ENCODE peak calls at places on chromosomes 3 and 15, in nine cellular contexts. One of them, this sample, is unnamed. For H3K4me1 and H3K36me3, the result is how much of the 10 kb centered on the place peaks cover.

GRCh38 chr15:100779331-100780207 is 100.1 kb upstream of the ALDH1A3 start:
- DNase-seq in ovary: no peak
- DNase-seq in Peyer's patch: peak
- DNase-seq in GM23248: no peak
- DNase-seq in adrenal gland: no peak
- DNase-seq in hepatocyte: no peak
- DNase-seq in tibial artery: peak
- DNase-seq in BE2C: no peak
- DNase-seq in CD8-positive, alpha-beta memory T cell: peak
- DNase-seq in this sample: no peak

GRCh38 chr15:69161878-69162213 is 1.4 kb downstream of the GLCE start:
- DNase-seq in BE2C: no peak
- DNase-seq in ovary: no peak
- DNase-seq in GM23248: no peak
- DNase-seq in hepatocyte: no peak
- DNase-seq in tibial artery: no peak
- DNase-seq in CD8-positive, alpha-beta memory T cell: no peak
- DNase-seq in Peyer's patch: no peak
- DNase-seq in adrenal gland: no peak
- DNase-seq in this sample: peak

GRCh38 chr3:123071146-123071545 is 4.3 kb downstream of the PDIA5 start:
- DNase-seq in CD8-positive, alpha-beta memory T cell: no peak
- DNase-seq in adrenal gland: peak
- DNase-seq in Peyer's patch: no peak
- DNase-seq in hepatocyte: peak
- DNase-seq in BE2C: peak
- DNase-seq in tibial artery: no peak
- DNase-seq in GM23248: peak
- DNase-seq in ovary: no peak
- DNase-seq in this sample: peak

GRCh38 chr3:59551834-59552233 is 502.0 kb upstream of the CFAP20DC start:
- DNase-seq in adrenal gland: no peak
- DNase-seq in GM23248: no peak
- DNase-seq in Peyer's patch: no peak
- DNase-seq in BE2C: no peak
- DNase-seq in CD8-positive, alpha-beta memory T cell: no peak
- DNase-seq in ovary: no peak
- DNase-seq in tibial artery: no peak
- DNase-seq in hepatocyte: no peak
- DNase-seq in this sample: no peak

GRCh38 chr15:52486003-52486996 is 42.4 kb downstream of the MYO5A start:
- DNase-seq in BE2C: no peak
- DNase-seq in ovary: no peak
- DNase-seq in Peyer's patch: no peak
- DNase-seq in GM23248: no peak
- DNase-seq in hepatocyte: no peak
- DNase-seq in adrenal gland: no peak
- DNase-seq in CD8-positive, alpha-beta memory T cell: no peak
- DNase-seq in tibial artery: no peak
- DNase-seq in this sample: peak

GRCh38 chr15:28960979-28961378 is 75.2 kb downstream of the APBA2 start:
- DNase-seq in hepatocyte: peak
- DNase-seq in CD8-positive, alpha-beta memory T cell: no peak
- DNase-seq in tibial artery: no peak
- DNase-seq in BE2C: no peak
- DNase-seq in GM23248: peak
- DNase-seq in ovary: no peak
- DNase-seq in Peyer's patch: peak
- DNase-seq in adrenal gland: no peak
- DNase-seq in this sample: no peak

GRCh38 chr3:194592798-194593752 is 40.1 kb downstream of the TMEM44 start:
- DNase-seq in tibial artery: peak
- DNase-seq in GM23248: peak
- DNase-seq in hepatocyte: peak
- DNase-seq in Peyer's patch: no peak
- DNase-seq in BE2C: peak
- DNase-seq in adrenal gland: peak
- DNase-seq in CD8-positive, alpha-beta memory T cell: no peak
- DNase-seq in ovary: no peak
- DNase-seq in this sample: no peak

GRCh38 chr3:12994357-12994606 is 78.9 kb downstream of the IQSEC1 start:
- DNase-seq in adrenal gland: no peak
- DNase-seq in hepatocyte: no peak
- DNase-seq in tibial artery: no peak
- DNase-seq in CD8-positive, alpha-beta memory T cell: peak
- DNase-seq in Peyer's patch: peak
- DNase-seq in BE2C: no peak
- DNase-seq in GM23248: peak
- DNase-seq in ovary: no peak
- DNase-seq in this sample: peak

DNA sequence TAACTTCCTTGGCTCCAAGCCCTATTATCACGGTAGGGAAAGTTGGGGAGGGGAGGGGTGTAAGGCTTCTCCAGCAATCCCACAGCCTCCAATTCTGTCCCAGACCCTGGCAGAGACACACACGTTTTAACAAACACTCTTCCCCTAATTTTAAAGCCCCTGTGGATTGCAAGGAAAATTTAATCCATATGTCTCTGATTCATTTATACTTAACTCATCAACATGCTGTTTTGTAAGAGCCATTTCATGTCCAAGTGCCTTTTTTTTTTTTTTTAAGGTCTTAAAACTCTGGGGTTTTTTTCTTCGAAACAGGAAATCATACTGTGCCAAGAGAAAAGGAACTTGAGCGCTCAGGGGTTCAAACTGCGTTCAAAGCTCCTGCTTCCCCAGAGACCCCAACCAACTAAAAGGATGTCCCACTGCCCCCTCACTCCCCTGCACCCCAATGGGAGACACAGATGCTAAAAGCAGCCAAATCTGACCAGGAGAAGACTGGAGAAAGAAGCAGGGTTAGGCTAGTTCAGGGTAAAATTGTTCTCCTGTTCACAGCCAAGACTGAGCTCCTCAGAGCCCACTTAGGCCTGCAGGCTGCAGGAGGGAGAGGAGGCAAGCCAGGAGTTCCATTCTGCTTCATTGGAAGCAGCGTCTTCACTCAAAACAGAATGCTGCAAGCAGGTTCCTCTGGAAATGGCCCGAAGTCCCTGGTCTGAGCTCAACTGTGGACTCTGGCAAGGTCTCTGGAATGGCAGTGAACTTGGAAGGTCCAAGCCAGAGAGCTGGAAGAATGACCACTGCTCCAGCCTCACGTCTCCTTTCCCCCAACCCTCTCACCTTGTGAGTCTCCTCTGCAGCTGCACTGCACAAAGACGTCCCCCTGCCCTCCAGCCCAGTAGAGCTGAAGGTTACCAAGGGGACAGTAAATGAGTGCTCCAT is 172.4 kb downstream of the NTRK3 start:
- DNase-seq in adrenal gland: no peak
- DNase-seq in GM23248: peak
- DNase-seq in ovary: no peak
- DNase-seq in CD8-positive, alpha-beta memory T cell: no peak
- DNase-seq in tibial artery: no peak
- DNase-seq in Peyer's patch: no peak
- DNase-seq in hepatocyte: peak
- DNase-seq in BE2C: no peak
- DNase-seq in this sample: no peak
- H3K4me3 ChIP-seq in adrenal gland: no peak
- H3K4me3 ChIP-seq in GM23248: no peak
- H3K4me3 ChIP-seq in ovary: no peak
- H3K4me3 ChIP-seq in CD8-positive, alpha-beta memory T cell: no peak
- H3K4me3 ChIP-seq in tibial artery: no peak
- H3K4me3 ChIP-seq in Peyer's patch: no peak
- H3K4me3 ChIP-seq in hepatocyte: no peak
- H3K4me3 ChIP-seq in BE2C: no peak
- H3K4me3 ChIP-seq in this sample: no peak

DNA sequence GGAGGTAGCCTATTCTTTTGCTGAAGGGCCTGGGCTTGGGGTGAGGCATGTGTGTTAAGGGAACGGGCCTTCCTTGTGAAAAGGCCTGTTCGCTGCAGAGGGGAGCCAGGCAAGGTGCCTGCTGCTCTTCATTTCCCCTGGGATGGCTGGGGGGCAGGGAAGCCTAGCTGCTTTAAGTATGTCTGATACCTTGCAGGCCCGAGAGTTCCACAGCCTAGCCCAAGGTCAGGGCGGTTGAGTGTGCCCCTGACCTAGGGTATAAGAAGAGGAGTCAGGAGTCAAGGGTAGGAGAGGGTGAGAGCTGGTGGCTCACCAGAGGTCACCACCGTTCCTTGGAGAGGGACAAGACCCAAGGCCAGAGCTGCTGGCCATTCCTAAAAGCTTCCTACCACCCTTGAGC is 46.6 kb downstream of the UMPS start:
- DNase-seq in tibial artery: no peak
- DNase-seq in BE2C: no peak
- DNase-seq in GM23248: no peak
- DNase-seq in hepatocyte: no peak
- DNase-seq in Peyer's patch: no peak
- DNase-seq in ovary: no peak
- DNase-seq in CD8-positive, alpha-beta memory T cell: no peak
- DNase-seq in adrenal gland: no peak
- DNase-seq in this sample: no peak
- H3K4me1 ChIP-seq in tibial artery: under half
- H3K4me1 ChIP-seq in BE2C: under half
- H3K4me1 ChIP-seq in GM23248: under half
- H3K4me1 ChIP-seq in hepatocyte: under half
- H3K4me1 ChIP-seq in Peyer's patch: under half
- H3K4me1 ChIP-seq in ovary: under half
- H3K4me1 ChIP-seq in CD8-positive, alpha-beta memory T cell: under half
- H3K4me1 ChIP-seq in adrenal gland: half or more
- H3K4me1 ChIP-seq in this sample: under half

GRCh38 chr3:170162630-170163029 is 18.9 kb downstream of the PHC3 start:
- DNase-seq in adrenal gland: no peak
- DNase-seq in CD8-positive, alpha-beta memory T cell: no peak
- DNase-seq in BE2C: no peak
- DNase-seq in GM23248: peak
- DNase-seq in tibial artery: no peak
- DNase-seq in hepatocyte: no peak
- DNase-seq in Peyer's patch: no peak
- DNase-seq in ovary: no peak
- DNase-seq in this sample: no peak
- H3K36me3 ChIP-seq in adrenal gland: under half
- H3K36me3 ChIP-seq in CD8-positive, alpha-beta memory T cell: under half
- H3K36me3 ChIP-seq in BE2C: under half
- H3K36me3 ChIP-seq in GM23248: under half
- H3K36me3 ChIP-seq in tibial artery: under half
- H3K36me3 ChIP-seq in hepatocyte: under half
- H3K36me3 ChIP-seq in Peyer's patch: under half
- H3K36me3 ChIP-seq in ovary: under half
- H3K36me3 ChIP-seq in this sample: under half

GRCh38 chr3:52517796-52518722 is 15.6 kb downstream of the NT5DC2 start:
- DNase-seq in BE2C: no peak
- DNase-seq in ovary: no peak
- DNase-seq in CD8-positive, alpha-beta memory T cell: no peak
- DNase-seq in tibial artery: no peak
- DNase-seq in adrenal gland: no peak
- DNase-seq in GM23248: no peak
- DNase-seq in Peyer's patch: no peak
- DNase-seq in hepatocyte: no peak
- DNase-seq in this sample: no peak
- H3K4me3 ChIP-seq in BE2C: peak
- H3K4me3 ChIP-seq in ovary: peak
- H3K4me3 ChIP-seq in CD8-positive, alpha-beta memory T cell: no peak
- H3K4me3 ChIP-seq in tibial artery: peak
- H3K4me3 ChIP-seq in adrenal gland: no peak
- H3K4me3 ChIP-seq in GM23248: no peak
- H3K4me3 ChIP-seq in Peyer's patch: no peak
- H3K4me3 ChIP-seq in hepatocyte: no peak
- H3K4me3 ChIP-seq in this sample: no peak

GRCh38 chr3:144237351-144237750 is 265.7 kb downstream of the DIPK2A start:
- DNase-seq in CD8-positive, alpha-beta memory T cell: no peak
- DNase-seq in Peyer's patch: no peak
- DNase-seq in BE2C: no peak
- DNase-seq in tibial artery: no peak
- DNase-seq in ovary: no peak
- DNase-seq in hepatocyte: no peak
- DNase-seq in adrenal gland: no peak
- DNase-seq in GM23248: no peak
- DNase-seq in this sample: no peak
- H3K4me1 ChIP-seq in CD8-positive, alpha-beta memory T cell: under half
- H3K4me1 ChIP-seq in Peyer's patch: under half
- H3K4me1 ChIP-seq in BE2C: under half
- H3K4me1 ChIP-seq in tibial artery: under half
- H3K4me1 ChIP-seq in ovary: under half
- H3K4me1 ChIP-seq in hepatocyte: under half
- H3K4me1 ChIP-seq in adrenal gland: under half
- H3K4me1 ChIP-seq in GM23248: under half
- H3K4me1 ChIP-seq in this sample: under half

GRCh38 chr3:81782585-81782984 is 21.1 kb upstream of the GBE1 start:
- DNase-seq in tibial artery: no peak
- DNase-seq in adrenal gland: no peak
- DNase-seq in Peyer's patch: no peak
- DNase-seq in CD8-positive, alpha-beta memory T cell: no peak
- DNase-seq in BE2C: no peak
- DNase-seq in ovary: no peak
- DNase-seq in GM23248: no peak
- DNase-seq in hepatocyte: no peak
- DNase-seq in this sample: no peak

GRCh38 chr3:81778678-81779182 is 17.3 kb upstream of the GBE1 start:
- DNase-seq in tibial artery: no peak
- DNase-seq in Peyer's patch: no peak
- DNase-seq in GM23248: no peak
- DNase-seq in ovary: no peak
- DNase-seq in BE2C: no peak
- DNase-seq in CD8-positive, alpha-beta memory T cell: no peak
- DNase-seq in adrenal gland: peak
- DNase-seq in hepatocyte: no peak
- DNase-seq in this sample: no peak

GRCh38 chr3:81770710-81771109 is 9.3 kb upstream of the GBE1 start:
- DNase-seq in hepatocyte: no peak
- DNase-seq in Peyer's patch: no peak
- DNase-seq in ovary: no peak
- DNase-seq in adrenal gland: no peak
- DNase-seq in CD8-positive, alpha-beta memory T cell: no peak
- DNase-seq in tibial artery: no peak
- DNase-seq in GM23248: no peak
- DNase-seq in BE2C: no peak
- DNase-seq in this sample: no peak

GRCh38 chr3:81776643-81777042 is 15.2 kb upstream of the GBE1 start:
- DNase-seq in GM23248: no peak
- DNase-seq in Peyer's patch: no peak
- DNase-seq in adrenal gland: no peak
- DNase-seq in tibial artery: no peak
- DNase-seq in hepatocyte: no peak
- DNase-seq in BE2C: no peak
- DNase-seq in CD8-positive, alpha-beta memory T cell: no peak
- DNase-seq in ovary: no peak
- DNase-seq in this sample: no peak
- H3K36me3 ChIP-seq in GM23248: under half
- H3K36me3 ChIP-seq in Peyer's patch: under half
- H3K36me3 ChIP-seq in adrenal gland: under half
- H3K36me3 ChIP-seq in tibial artery: under half
- H3K36me3 ChIP-seq in hepatocyte: under half
- H3K36me3 ChIP-seq in BE2C: under half
- H3K36me3 ChIP-seq in CD8-positive, alpha-beta memory T cell: under half
- H3K36me3 ChIP-seq in ovary: under half
- H3K36me3 ChIP-seq in this sample: under half

This sample was measured in HAP-1.